ENCODE peak calls at places on chromosomes 13 and 19, in four cellular contexts. F, O, P and T are unnamed samples.

GRCh38 chr13:80499536-80500280 is 158.8 kb upstream of the SPRY2 start:
- DNase-seq in F (no peak), O (no peak), P (no peak), T (no peak)

GRCh38 chr19:47241919-47242644 is 11.1 kb upstream of the BBC3 start:
- DNase-seq in F (no peak), O (no peak), P (no peak), T (no peak)

GRCh38 chr19:57269515-57270250 is 10.6 kb upstream of the ZNF460 start:
- DNase-seq in F (no peak), O (no peak), P (no peak), T (no peak)

GRCh38 chr19:12353375-12353774 is 12.1 kb downstream of the ZNF442 start:
- DNase-seq in F (no peak), O (no peak), P (no peak), T (no peak)

GRCh38 chr13:66994097-66994496 is 236.0 kb downstream of the PCDH9 start:
- DNase-seq in F (no peak), O (peak), P (peak), T (no peak)

GRCh38 chr19:34256835-34257558 is 2.6 kb downstream of the GARRE1 start:
- DNase-seq in F (no peak), O (no peak), P (no peak), T (no peak)

GRCh38 chr13:46321494-46322225 is 65.4 kb downstream of the RUBCNL start:
- DNase-seq in F (peak), O (peak), P (peak), T (peak)

GRCh38 chr19:18322318-18322758 is 538 bp downstream of the LSM4 start:
- DNase-seq in F (no peak), O (peak), P (no peak), T (peak)

DNA sequence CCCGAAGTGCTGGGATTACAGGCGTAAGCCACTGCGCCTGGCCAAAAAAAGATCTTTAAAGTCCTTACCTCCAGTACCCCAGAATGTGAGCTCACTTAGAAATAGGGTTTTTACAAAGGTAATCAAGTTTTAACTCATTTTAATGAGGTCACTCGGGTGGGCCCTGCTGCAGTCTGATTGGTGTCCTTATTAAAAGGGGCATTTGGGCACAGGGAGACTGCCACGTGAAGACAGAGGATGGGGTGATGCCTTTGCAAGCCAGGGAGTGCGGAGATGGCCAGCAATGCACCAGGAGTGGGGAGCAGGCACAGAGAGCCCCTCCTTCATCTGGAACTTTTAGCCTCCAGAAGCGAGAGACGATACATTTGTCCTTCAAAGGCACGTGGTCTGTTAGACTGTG is 11.7 kb downstream of the NKPD1 start:
- DNase-seq in F (no peak), O (no peak), P (no peak), T (no peak)
- TF ChIP-seq CTCF in F (no peak), O (no peak), P (no peak), T (no peak)

DNA sequence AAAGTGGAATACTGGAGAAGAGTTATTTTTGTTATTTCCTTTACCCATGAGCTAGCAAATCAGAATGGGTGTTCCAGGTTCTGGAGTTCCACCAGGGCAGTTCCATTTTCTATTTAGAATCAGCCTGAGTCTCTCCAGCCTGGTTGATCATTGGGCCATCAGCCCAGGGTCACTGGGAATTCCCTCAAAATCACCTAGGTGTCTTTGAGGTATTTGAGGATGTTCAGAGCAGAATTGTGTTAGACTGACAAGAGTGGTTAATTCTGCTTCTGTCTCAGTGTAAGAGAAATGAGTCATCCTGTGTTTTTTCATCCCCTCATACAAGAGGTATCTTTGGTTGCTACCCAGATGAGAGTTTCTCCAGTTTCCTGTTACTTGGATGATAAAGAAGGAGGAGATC is 11.7 kb downstream of the ZNF66 start:
- DNase-seq in F (no peak), O (no peak), P (no peak), T (no peak)
- TF ChIP-seq CTCF in F (no peak), O (no peak), P (no peak), T (no peak)

GRCh38 chr19:369876-370275 is 25.3 kb upstream of the MIER2 start:
- DNase-seq in F (no peak), O (no peak), P (no peak), T (no peak)

GRCh38 chr19:373391-374182 is 29.0 kb upstream of the MIER2 start:
- DNase-seq in F (no peak), O (no peak), P (no peak), T (peak)

GRCh38 chr19:370641-371330 is 26.2 kb upstream of the MIER2 start:
- DNase-seq in F (no peak), O (no peak), P (no peak), T (no peak)

GRCh38 chr19:372306-372890 is 27.8 kb upstream of the MIER2 start:
- DNase-seq in F (no peak), O (no peak), P (no peak), T (peak)

GRCh38 chr19:371501-372160 is 27.0 kb upstream of the MIER2 start:
- DNase-seq in F (no peak), O (no peak), P (no peak), T (no peak)
- TF ChIP-seq CTCF in F (no peak), O (no peak), P (no peak), T (no peak)

GRCh38 chr19:48999481-49000325 is 6.0 kb downstream of the RUVBL2 start:
- DNase-seq in F (peak), O (peak), P (peak), T (no peak)
- TF ChIP-seq CTCF in F (no peak), O (peak), P (peak), T (no peak)

GRCh38 chr13:61777281-61777680 is 361.6 kb upstream of the PCDH20 start:
- DNase-seq in F (no peak), O (no peak), P (no peak), T (no peak)

GRCh38 chr13:61778531-61778930 is 362.9 kb upstream of the PCDH20 start:
- DNase-seq in F (no peak), O (no peak), P (no peak), T (no peak)

GRCh38 chr13:61779456-61779855 is 363.8 kb upstream of the PCDH20 start:
- DNase-seq in F (no peak), O (no peak), P (no peak), T (no peak)

GRCh38 chr13:61774903-61775302 is 359.3 kb upstream of the PCDH20 start:
- DNase-seq in F (no peak), O (no peak), P (no peak), T (no peak)

GRCh38 chr13:61777902-61778301 is 362.3 kb upstream of the PCDH20 start:
- DNase-seq in F (no peak), O (no peak), P (no peak), T (no peak)
- TF ChIP-seq CTCF in F (no peak), O (no peak), P (no peak), T (no peak)

DNA sequence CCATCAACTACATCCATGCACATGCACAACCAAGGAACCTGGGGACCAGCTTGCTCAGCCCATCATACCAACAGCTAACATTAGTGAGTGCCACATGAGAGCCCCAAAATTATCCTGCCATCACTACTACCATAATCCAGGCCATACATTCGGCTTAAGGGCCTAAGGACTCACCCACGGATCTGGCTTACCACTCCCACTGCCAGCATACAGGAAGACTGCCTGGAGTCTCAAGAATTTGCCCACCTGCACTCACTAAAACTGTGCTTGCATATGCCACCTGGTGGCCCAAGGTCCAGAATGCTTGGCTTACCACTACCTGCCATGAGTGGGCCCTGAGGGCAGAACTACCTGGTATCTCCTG is 1562.9 kb upstream of the PRR20A start:
- DNase-seq in F (no peak), O (no peak), P (no peak), T (no peak)
- TF ChIP-seq CTCF in F (no peak), O (no peak), P (no peak), T (no peak)